ENCODE peak calls at places on chromosomes 5 and 9, in seven cellular contexts. U, J, T, S, V, Z and Y are unnamed samples.

GRCh38 chr5:82719368-82719767 is 357.8 kb downstream of the TMEM167A start:
- DNase-seq in U (peak; percentile 8), J (no peak), T (peak; percentile 16), S (no peak), V (no peak), Z (no peak), Y (no peak)

GRCh38 chr5:159509002-159509660 is 178.8 kb upstream of the IL12B start:
- DNase-seq in U (no peak), J (no peak), T (no peak), S (no peak), V (no peak), Z (no peak), Y (no peak)

GRCh38 chr9:15999422-16000339 is 446.8 kb downstream of the CCDC171 start:
- DNase-seq in U (no peak), J (peak; percentile 38), T (no peak), S (peak; percentile 83), V (no peak), Z (no peak), Y (no peak)

GRCh38 chr5:169577966-169578365 is 5.6 kb upstream of the SPDL1 start:
- DNase-seq in U (peak; percentile 34), J (peak; percentile 60), T (no peak), S (no peak), V (no peak), Z (no peak), Y (no peak)

GRCh38 chr9:119697996-119698395 is 328.8 kb upstream of the BRINP1 start:
- DNase-seq in U (peak; percentile 7), J (no peak), T (no peak), S (no peak), V (no peak), Z (no peak), Y (no peak)

GRCh38 chr9:91843623-91844111 is 106.4 kb downstream of the ROR2 start:
- DNase-seq in U (peak; percentile 60), J (no peak), T (no peak), S (no peak), V (no peak), Z (no peak), Y (no peak)

GRCh38 chr5:87099246-87099914 is 168.3 kb upstream of the RASA1 start:
- DNase-seq in U (no peak), J (no peak), T (no peak), S (no peak), V (no peak), Z (no peak), Y (no peak)

GRCh38 chr9:102405218-102405867 is 589.8 kb upstream of the CYLC2 start:
- DNase-seq in U (no peak), J (no peak), T (no peak), S (no peak), V (no peak), Z (no peak), Y (no peak)

GRCh38 chr9:76576344-76576743 is 117.4 kb downstream of the GCNT1 start:
- DNase-seq in U (no peak), J (peak; percentile 70), T (no peak), S (no peak), V (peak; percentile 27), Z (peak; percentile 39), Y (peak; percentile 18)

GRCh38 chr5:140251527-140251973 is 51.4 kb downstream of the PFDN1 start:
- DNase-seq in U (no peak), J (no peak), T (no peak), S (peak; percentile 98), V (no peak), Z (peak; percentile 26), Y (peak; percentile 39)

GRCh38 chr5:151125421-151125820 is 32.2 kb downstream of the ANXA6 start:
- DNase-seq in U (no peak), J (no peak), T (no peak), S (no peak), V (no peak), Z (peak; percentile 26), Y (no peak)

GRCh38 chr9:14251146-14252071 is 62.5 kb downstream of the NFIB start:
- DNase-seq in U (peak; percentile 29), J (peak; percentile 77), T (no peak), S (peak; percentile 77), V (no peak), Z (no peak), Y (no peak)

GRCh38 chr9:121786998-121787422 is 135.6 kb downstream of the DAB2IP start:
- DNase-seq in U (peak; percentile 33), J (no peak), T (no peak), S (no peak), V (no peak), Z (no peak), Y (no peak)

GRCh38 chr9:76583256-76583655 is 124.3 kb downstream of the GCNT1 start:
- DNase-seq in U (no peak), J (no peak), T (no peak), S (no peak), V (no peak), Z (no peak), Y (no peak)